ENCODE peak calls at places on chromosomes 3 and 15, in four cellular contexts. One of them, this sample, is unnamed.
A peak's percentile ranks its signal among the peaks of the same experiment; 100 is the strongest.

GRCh38 chr3:55690746-55691540 is 203.8 kb upstream of the WNT5A start:
- DNase-seq in H1: peak; percentile 68
- DNase-seq in K562: no peak
- DNase-seq in HepG2: no peak
- DNase-seq in this sample: no peak

GRCh38 chr15:69118089-69118488 is 42.3 kb upstream of the GLCE start:
- DNase-seq in H1: no peak
- DNase-seq in K562: no peak
- DNase-seq in HepG2: no peak
- DNase-seq in this sample: no peak

GRCh38 chr3:151316267-151316991 is at the start of gene GPR87:
- DNase-seq in H1: no peak
- DNase-seq in K562: no peak
- DNase-seq in HepG2: no peak
- DNase-seq in this sample: peak; percentile 88

GRCh38 chr3:196288141-196288460 is 575 bp upstream of the PCYT1A start:
- DNase-seq in H1: no peak
- DNase-seq in K562: no peak
- DNase-seq in HepG2: no peak
- DNase-seq in this sample: no peak

GRCh38 chr3:165523801-165524200 is 313.4 kb downstream of the BCHE start:
- DNase-seq in H1: no peak
- DNase-seq in K562: no peak
- DNase-seq in HepG2: no peak
- DNase-seq in this sample: no peak

GRCh38 chr15:68725736-68726135 is 95.0 kb downstream of the ANP32A start:
- DNase-seq in H1: no peak
- DNase-seq in K562: no peak
- DNase-seq in HepG2: no peak
- DNase-seq in this sample: no peak

GRCh38 chr15:67826717-67827560 is 1.6 kb downstream of the SKOR1 start:
- DNase-seq in H1: peak; percentile 69
- DNase-seq in K562: no peak
- DNase-seq in HepG2: no peak
- DNase-seq in this sample: no peak

GRCh38 chr3:43759297-43759782 is 68.6 kb downstream of the ABHD5 start:
- DNase-seq in H1: no peak
- DNase-seq in K562: peak; percentile 49
- DNase-seq in HepG2: peak; percentile 56
- DNase-seq in this sample: no peak

GRCh38 chr3:15066467-15066866 is 1.4 kb upstream of the MRPS25 start:
- DNase-seq in H1: no peak
- DNase-seq in K562: no peak
- DNase-seq in HepG2: no peak
- DNase-seq in this sample: no peak

GRCh38 chr3:134211797-134212196 is 38.9 kb downstream of the RYK start:
- DNase-seq in H1: no peak
- DNase-seq in K562: peak; percentile 43
- DNase-seq in HepG2: peak; percentile 15
- DNase-seq in this sample: peak; percentile 31

GRCh38 chr3:71372911-71373637 is 210.5 kb downstream of the FOXP1 start:
- DNase-seq in H1: no peak
- DNase-seq in K562: no peak
- DNase-seq in HepG2: no peak
- DNase-seq in this sample: no peak

DNA sequence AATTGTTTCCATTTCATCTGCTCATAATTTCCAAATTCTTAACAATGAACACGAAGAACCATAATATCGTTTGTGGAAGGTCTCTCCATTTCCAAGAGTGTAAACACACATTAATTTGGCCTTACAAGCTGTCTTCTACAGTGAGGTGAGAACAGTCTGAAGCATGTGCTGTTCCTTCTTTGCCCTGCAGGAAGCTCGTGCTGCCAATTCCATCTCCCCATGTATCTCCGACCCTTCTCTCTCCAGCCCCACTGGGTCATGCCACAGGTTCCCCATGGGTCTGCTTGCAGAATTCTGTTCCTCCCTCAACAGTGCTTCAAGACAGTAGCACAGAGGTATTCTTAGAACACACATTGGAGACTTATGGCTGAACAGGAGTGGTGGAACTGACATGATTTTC is 70.5 kb downstream of the CHSY1 start:
- DNase-seq in H1: no peak
- DNase-seq in K562: no peak
- DNase-seq in HepG2: no peak
- DNase-seq in this sample: no peak
- TF ChIP-seq ZNF274 in H1: no peak
- TF ChIP-seq ZNF274 in K562: no peak
- TF ChIP-seq ZNF274 in HepG2: no peak
- TF ChIP-seq ZNF274 in this sample: no peak

GRCh38 chr3:140145501-140145900 is 210.5 kb downstream of the CLSTN2 start:
- DNase-seq in H1: no peak
- DNase-seq in K562: no peak
- DNase-seq in HepG2: no peak
- DNase-seq in this sample: no peak

GRCh38 chr3:140148824-140149390 is 213.9 kb downstream of the CLSTN2 start:
- DNase-seq in H1: peak; percentile 6
- DNase-seq in K562: no peak
- DNase-seq in HepG2: no peak
- DNase-seq in this sample: no peak

GRCh38 chr3:140147965-140148490 is 213.0 kb downstream of the CLSTN2 start:
- DNase-seq in H1: peak; percentile 24
- DNase-seq in K562: no peak
- DNase-seq in HepG2: no peak
- DNase-seq in this sample: no peak

DNA sequence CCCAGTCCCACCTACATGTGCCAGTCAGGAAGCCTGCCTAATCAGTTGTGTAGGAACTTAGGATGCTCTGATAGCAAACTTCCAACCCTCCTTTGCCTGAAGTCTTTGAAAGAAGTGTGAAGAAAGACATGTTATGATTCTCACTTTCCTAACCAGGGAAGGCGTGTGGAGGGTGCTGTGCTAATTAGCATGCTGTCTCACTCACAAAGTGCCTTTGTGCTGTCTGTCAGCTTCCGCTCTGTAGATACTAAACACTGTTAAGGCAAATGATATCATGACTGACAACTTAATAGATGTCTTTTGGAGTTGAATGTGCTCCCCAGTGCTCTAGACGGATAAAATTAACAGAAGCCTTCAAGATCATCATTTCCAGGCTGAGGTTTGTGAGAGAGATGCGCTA is 208.7 kb downstream of the CLSTN2 start:
- DNase-seq in H1: no peak
- DNase-seq in K562: no peak
- DNase-seq in HepG2: no peak
- DNase-seq in this sample: no peak
- TF ChIP-seq FOSL1 in H1: no peak
- TF ChIP-seq FOSL1 in K562: no peak
- TF ChIP-seq FOSL1 in HepG2: no peak
- TF ChIP-seq FOSL1 in this sample: no peak

GRCh38 chr3:183300996-183301562 is 48.0 kb downstream of the B3GNT5 start:
- DNase-seq in H1: no peak
- DNase-seq in K562: no peak
- DNase-seq in HepG2: no peak
- DNase-seq in this sample: no peak

GRCh38 chr3:183299976-183300375 is 46.9 kb downstream of the B3GNT5 start:
- DNase-seq in H1: no peak
- DNase-seq in K562: no peak
- DNase-seq in HepG2: no peak
- DNase-seq in this sample: no peak

GRCh38 chr3:183301937-183302580 is 49.0 kb downstream of the B3GNT5 start:
- DNase-seq in H1: no peak
- DNase-seq in K562: no peak
- DNase-seq in HepG2: no peak
- DNase-seq in this sample: no peak

GRCh38 chr3:183296944-183297343 is 43.9 kb downstream of the B3GNT5 start:
- DNase-seq in H1: no peak
- DNase-seq in K562: no peak
- DNase-seq in HepG2: no peak
- DNase-seq in this sample: no peak

GRCh38 chr3:183298708-183299153 is 45.7 kb downstream of the B3GNT5 start:
- DNase-seq in H1: peak; percentile 54
- DNase-seq in K562: peak; percentile 60
- DNase-seq in HepG2: no peak
- DNase-seq in this sample: no peak
- TF ChIP-seq SP1 in H1: no peak
- TF ChIP-seq SP1 in K562: no peak
- TF ChIP-seq SP1 in HepG2: no peak
- TF ChIP-seq SP1 in this sample: no peak

GRCh38 chr15:74906193-74906449 is 530 bp downstream of the FAM219B start:
- DNase-seq in H1: peak; percentile 63
- DNase-seq in K562: no peak
- DNase-seq in HepG2: no peak
- DNase-seq in this sample: no peak

GRCh38 chr15:74897300-74897701 is 7.5 kb downstream of the MPI start:
- DNase-seq in H1: no peak
- DNase-seq in K562: no peak
- DNase-seq in HepG2: no peak
- DNase-seq in this sample: no peak

GRCh38 chr15:74902295-74903075 is 4.2 kb downstream of the FAM219B start:
- DNase-seq in H1: no peak
- DNase-seq in K562: no peak
- DNase-seq in HepG2: no peak
- DNase-seq in this sample: no peak

GRCh38 chr15:74904190-74904805 is 2.4 kb downstream of the FAM219B start:
- DNase-seq in H1: no peak
- DNase-seq in K562: no peak
- DNase-seq in HepG2: no peak
- DNase-seq in this sample: no peak

DNA sequence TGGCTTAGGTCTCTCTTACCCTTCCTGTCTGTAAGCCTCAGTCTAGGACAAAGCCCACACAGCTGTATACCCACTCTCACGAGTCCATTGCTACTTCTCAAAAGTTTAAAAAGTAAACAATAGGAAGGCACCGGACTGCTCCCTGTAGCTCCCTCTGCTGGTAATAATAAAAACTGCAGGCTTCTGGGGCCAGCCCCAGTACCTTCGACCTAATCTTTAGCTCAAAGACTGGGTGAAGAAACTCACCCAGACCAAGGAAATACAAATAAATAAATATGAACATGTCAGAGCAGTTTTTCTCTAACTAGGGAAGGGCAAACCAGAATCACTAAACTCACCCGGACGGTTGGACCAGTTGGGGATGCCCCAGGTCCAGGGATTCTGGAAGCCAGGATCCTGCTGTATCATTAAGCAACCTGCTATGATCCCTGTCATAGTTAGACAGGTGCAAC is 5.0 kb downstream of the FAM219B start:
- DNase-seq in H1: peak; percentile 79
- DNase-seq in K562: peak; percentile 82
- DNase-seq in HepG2: peak; percentile 49
- DNase-seq in this sample: no peak
- TF ChIP-seq ZNF274 in H1: no peak
- TF ChIP-seq ZNF274 in K562: no peak
- TF ChIP-seq ZNF274 in HepG2: no peak
- TF ChIP-seq ZNF274 in this sample: no peak

GRCh38 chr3:95302044-95302443 is 1239.2 kb downstream of the NSUN3 start:
- DNase-seq in H1: no peak
- DNase-seq in K562: no peak
- DNase-seq in HepG2: peak; percentile 40
- DNase-seq in this sample: no peak
- TF ChIP-seq FOSL1 in H1: no peak
- TF ChIP-seq FOSL1 in K562: no peak
- TF ChIP-seq FOSL1 in HepG2: no peak
- TF ChIP-seq FOSL1 in this sample: no peak

GRCh38 chr3:57757642-57758297 is 1.7 kb downstream of the SLMAP start:
- DNase-seq in H1: no peak
- DNase-seq in K562: peak; percentile 17
- DNase-seq in HepG2: peak; percentile 43
- DNase-seq in this sample: no peak

GRCh38 chr3:57758686-57759085 is 2.6 kb downstream of the SLMAP start:
- DNase-seq in H1: no peak
- DNase-seq in K562: no peak
- DNase-seq in HepG2: no peak
- DNase-seq in this sample: no peak

GRCh38 chr3:57756022-57756527 is at the start of gene SLMAP:
- DNase-seq in H1: peak; percentile 93
- DNase-seq in K562: peak; percentile 87
- DNase-seq in HepG2: peak; percentile 96
- DNase-seq in this sample: peak; percentile 96

GRCh38 chr3:57755368-57756021 is 614 bp upstream of the SLMAP start:
- DNase-seq in H1: no peak
- DNase-seq in K562: peak; percentile 51
- DNase-seq in HepG2: peak; percentile 45
- DNase-seq in this sample: peak; percentile 68

GRCh38 chr3:57756528-57757401 is 656 bp downstream of the SLMAP start:
- DNase-seq in H1: peak; percentile 63
- DNase-seq in K562: peak; percentile 35
- DNase-seq in HepG2: peak; percentile 40
- DNase-seq in this sample: no peak
- TF ChIP-seq SP1 in H1: no peak
- TF ChIP-seq SP1 in K562: no peak
- TF ChIP-seq SP1 in HepG2: no peak
- TF ChIP-seq SP1 in this sample: no peak

GRCh38 chr15:65579762-65580161 is 31.2 kb downstream of the INTS14 start:
- DNase-seq in H1: no peak
- DNase-seq in K562: no peak
- DNase-seq in HepG2: no peak
- DNase-seq in this sample: no peak

GRCh38 chr15:65584241-65584640 is 26.7 kb downstream of the INTS14 start:
- DNase-seq in H1: no peak
- DNase-seq in K562: no peak
- DNase-seq in HepG2: no peak
- DNase-seq in this sample: no peak

GRCh38 chr15:65580287-65580686 is 30.6 kb downstream of the INTS14 start:
- DNase-seq in H1: no peak
- DNase-seq in K562: no peak
- DNase-seq in HepG2: peak; percentile 21
- DNase-seq in this sample: no peak

GRCh38 chr15:65587094-65587493 is 23.8 kb downstream of the INTS14 start:
- DNase-seq in H1: no peak
- DNase-seq in K562: no peak
- DNase-seq in HepG2: no peak
- DNase-seq in this sample: no peak

DNA sequence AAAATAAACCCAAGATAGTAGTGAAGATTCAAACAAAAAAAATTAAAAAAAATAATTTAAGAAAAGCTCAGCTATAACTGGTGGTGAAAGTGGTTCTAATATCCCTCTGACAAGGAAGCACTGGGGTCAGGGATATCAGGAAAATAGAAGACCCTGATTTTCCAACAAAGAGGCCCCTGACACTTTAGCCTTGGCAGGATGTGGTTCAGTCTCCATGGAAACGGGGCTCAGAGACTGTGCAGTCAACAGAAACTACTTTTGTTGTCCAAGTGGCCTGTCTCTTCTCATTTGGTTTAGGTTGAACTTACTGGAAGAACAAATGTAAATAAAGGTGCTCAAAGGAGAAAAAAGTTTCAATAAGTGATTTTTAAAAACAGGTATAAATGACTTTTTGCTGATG is 27.2 kb downstream of the INTS14 start:
- DNase-seq in H1: no peak
- DNase-seq in K562: no peak
- DNase-seq in HepG2: peak; percentile 37
- DNase-seq in this sample: no peak
- TF ChIP-seq ZNF274 in H1: no peak
- TF ChIP-seq ZNF274 in K562: no peak
- TF ChIP-seq ZNF274 in HepG2: no peak
- TF ChIP-seq ZNF274 in this sample: no peak

This sample was measured in HCT116.